ENCODE peak calls at places on chromosomes 4 and X, in five cellular contexts. One of them, this sample, is unnamed.
A peak's percentile ranks its signal among the peaks of the same experiment; 100 is the strongest.

GRCh38 chrX:67725471-67725870 is 181.7 kb downstream of the AR start:
- DNase-seq in thoracic aorta: no peak
- DNase-seq in esophagus squamous epithelium: no peak
- DNase-seq in MM.1S: no peak
- DNase-seq in breast epithelium: no peak
- DNase-seq in this sample: no peak

GRCh38 chr4:6338175-6338950 is 68.7 kb downstream of the WFS1 start:
- DNase-seq in thoracic aorta: no peak
- DNase-seq in esophagus squamous epithelium: no peak
- DNase-seq in MM.1S: peak; percentile 16
- DNase-seq in breast epithelium: no peak
- DNase-seq in this sample: no peak

GRCh38 chr4:163595590-163595989 is 101.1 kb downstream of the TMA16 start:
- DNase-seq in thoracic aorta: no peak
- DNase-seq in esophagus squamous epithelium: no peak
- DNase-seq in MM.1S: no peak
- DNase-seq in breast epithelium: no peak
- DNase-seq in this sample: no peak

GRCh38 chrX:137031517-137032377 is 2.0 kb downstream of the GPR101 start:
- DNase-seq in thoracic aorta: no peak
- DNase-seq in esophagus squamous epithelium: no peak
- DNase-seq in MM.1S: peak; percentile 36
- DNase-seq in breast epithelium: no peak
- DNase-seq in this sample: no peak

GRCh38 chr4:36322921-36323354 is 41.5 kb downstream of the DTHD1 start:
- DNase-seq in thoracic aorta: no peak
- DNase-seq in esophagus squamous epithelium: no peak
- DNase-seq in MM.1S: no peak
- DNase-seq in breast epithelium: no peak
- DNase-seq in this sample: no peak

GRCh38 chr4:100504086-100504874 is 13.5 kb downstream of the EMCN start:
- DNase-seq in thoracic aorta: no peak
- DNase-seq in esophagus squamous epithelium: no peak
- DNase-seq in MM.1S: no peak
- DNase-seq in breast epithelium: no peak
- DNase-seq in this sample: no peak

GRCh38 chr4:140645614-140646412 is 77.1 kb upstream of the UCP1 start:
- DNase-seq in thoracic aorta: no peak
- DNase-seq in esophagus squamous epithelium: no peak
- DNase-seq in MM.1S: no peak
- DNase-seq in breast epithelium: no peak
- DNase-seq in this sample: no peak

GRCh38 chrX:136189222-136189621 is 41.9 kb downstream of the FHL1 start:
- DNase-seq in thoracic aorta: no peak
- DNase-seq in esophagus squamous epithelium: no peak
- DNase-seq in MM.1S: no peak
- DNase-seq in breast epithelium: no peak
- DNase-seq in this sample: no peak

GRCh38 chr4:138671606-138672084 is 343.9 kb upstream of the NOCT start:
- DNase-seq in thoracic aorta: no peak
- DNase-seq in esophagus squamous epithelium: no peak
- DNase-seq in MM.1S: no peak
- DNase-seq in breast epithelium: no peak
- DNase-seq in this sample: no peak

GRCh38 chrX:122586831-122587230 is 597.2 kb upstream of the GRIA3 start:
- DNase-seq in thoracic aorta: no peak
- DNase-seq in esophagus squamous epithelium: no peak
- DNase-seq in MM.1S: no peak
- DNase-seq in breast epithelium: no peak
- DNase-seq in this sample: no peak

GRCh38 chrX:7088968-7089615 is 58.4 kb upstream of the STS start:
- DNase-seq in thoracic aorta: no peak
- DNase-seq in esophagus squamous epithelium: no peak
- DNase-seq in MM.1S: peak; percentile 27
- DNase-seq in breast epithelium: no peak
- DNase-seq in this sample: peak; percentile 25

GRCh38 chrX:132092439-132093065 is 35.3 kb downstream of the FRMD7 start:
- DNase-seq in thoracic aorta: peak; percentile 29
- DNase-seq in esophagus squamous epithelium: no peak
- DNase-seq in MM.1S: peak; percentile 56
- DNase-seq in breast epithelium: peak; percentile 45
- DNase-seq in this sample: peak; percentile 52

GRCh38 chr4:180999217-180999616 is 1244.0 kb upstream of the TENM3 start:
- DNase-seq in thoracic aorta: no peak
- DNase-seq in esophagus squamous epithelium: no peak
- DNase-seq in MM.1S: no peak
- DNase-seq in breast epithelium: no peak
- DNase-seq in this sample: no peak

GRCh38 chrX:39577976-39578962 is 519.5 kb downstream of the BCOR start:
- DNase-seq in thoracic aorta: no peak
- DNase-seq in esophagus squamous epithelium: no peak
- DNase-seq in MM.1S: peak; percentile 53
- DNase-seq in breast epithelium: no peak
- DNase-seq in this sample: no peak

GRCh38 chr4:128835498-128836222 is 26.2 kb downstream of the JADE1 start:
- DNase-seq in thoracic aorta: no peak
- DNase-seq in esophagus squamous epithelium: no peak
- DNase-seq in MM.1S: no peak
- DNase-seq in breast epithelium: no peak
- DNase-seq in this sample: no peak

GRCh38 chr4:127616898-127617297 is 15.9 kb upstream of the INTU start:
- DNase-seq in thoracic aorta: no peak
- DNase-seq in esophagus squamous epithelium: no peak
- DNase-seq in MM.1S: no peak
- DNase-seq in breast epithelium: no peak
- DNase-seq in this sample: no peak

GRCh38 chr4:153467154-153467896 is 1.2 kb downstream of the TMEM131L start:
- DNase-seq in thoracic aorta: no peak
- DNase-seq in esophagus squamous epithelium: peak; percentile 36
- DNase-seq in MM.1S: peak; percentile 95
- DNase-seq in breast epithelium: peak; percentile 65
- DNase-seq in this sample: peak; percentile 68

GRCh38 chr4:113358784-113359183 is 309.3 kb downstream of the ANK2 start:
- DNase-seq in thoracic aorta: no peak
- DNase-seq in esophagus squamous epithelium: no peak
- DNase-seq in MM.1S: no peak
- DNase-seq in breast epithelium: no peak
- DNase-seq in this sample: no peak

GRCh38 chr4:6548201-6548881 is 26.6 kb upstream of the MAN2B2 start:
- DNase-seq in thoracic aorta: no peak
- DNase-seq in esophagus squamous epithelium: no peak
- DNase-seq in MM.1S: no peak
- DNase-seq in breast epithelium: no peak
- DNase-seq in this sample: peak; percentile 69

GRCh38 chr4:26861434-26862186 is 969 bp downstream of the STIM2 start:
- DNase-seq in thoracic aorta: no peak
- DNase-seq in esophagus squamous epithelium: peak; percentile 28
- DNase-seq in MM.1S: peak; percentile 85
- DNase-seq in breast epithelium: peak; percentile 57
- DNase-seq in this sample: peak; percentile 56

GRCh38 chrX:63128509-63128908 is 222.6 kb downstream of the SPIN4 start:
- DNase-seq in thoracic aorta: no peak
- DNase-seq in esophagus squamous epithelium: no peak
- DNase-seq in MM.1S: peak; percentile 59
- DNase-seq in breast epithelium: no peak
- DNase-seq in this sample: peak; percentile 16

GRCh38 chr4:167906851-167907250 is 185.5 kb upstream of the ANXA10 start:
- DNase-seq in thoracic aorta: no peak
- DNase-seq in esophagus squamous epithelium: no peak
- DNase-seq in MM.1S: no peak
- DNase-seq in breast epithelium: no peak
- DNase-seq in this sample: no peak

GRCh38 chr4:157792716-157793115 is 380.1 kb downstream of the GASK1B start:
- DNase-seq in thoracic aorta: no peak
- DNase-seq in esophagus squamous epithelium: no peak
- DNase-seq in MM.1S: peak; percentile 59
- DNase-seq in breast epithelium: no peak
- DNase-seq in this sample: no peak

DNA sequence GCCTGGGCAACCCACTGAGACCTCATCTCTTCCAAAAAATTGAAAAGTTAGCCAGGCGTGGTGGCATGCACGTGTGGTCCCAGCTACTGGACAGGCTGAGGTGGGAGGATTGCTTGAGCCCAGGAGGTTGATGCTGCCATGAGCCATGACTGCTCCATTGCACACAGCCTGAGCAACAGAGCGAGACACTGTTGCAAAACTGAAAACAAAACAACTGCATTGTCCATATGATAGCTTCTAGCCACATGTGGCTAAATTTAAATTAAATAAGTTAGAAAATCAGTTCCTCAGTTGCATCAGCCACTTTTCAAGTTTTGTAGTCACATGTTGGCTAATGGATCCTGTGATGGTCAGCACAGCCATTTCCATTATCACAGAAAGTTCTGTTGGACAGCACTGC is 67.9 kb downstream of the GAB1 start:
- DNase-seq in thoracic aorta: no peak
- DNase-seq in esophagus squamous epithelium: no peak
- DNase-seq in MM.1S: peak; percentile 54
- DNase-seq in breast epithelium: no peak
- DNase-seq in this sample: no peak
- TF ChIP-seq CTCF in thoracic aorta: no peak
- TF ChIP-seq CTCF in esophagus squamous epithelium: no peak
- TF ChIP-seq CTCF in MM.1S: no peak
- TF ChIP-seq CTCF in breast epithelium: no peak
- TF ChIP-seq CTCF in this sample: no peak

GRCh38 chrX:107470971-107471370 is 21.5 kb downstream of the FRMPD3 start:
- DNase-seq in thoracic aorta: no peak
- DNase-seq in esophagus squamous epithelium: no peak
- DNase-seq in MM.1S: no peak
- DNase-seq in breast epithelium: no peak
- DNase-seq in this sample: no peak
- TF ChIP-seq CTCF in thoracic aorta: no peak
- TF ChIP-seq CTCF in esophagus squamous epithelium: no peak
- TF ChIP-seq CTCF in MM.1S: peak; percentile 4
- TF ChIP-seq CTCF in breast epithelium: no peak
- TF ChIP-seq CTCF in this sample: no peak

GRCh38 chr4:5142726-5143125 is 91.4 kb downstream of the STK32B start:
- DNase-seq in thoracic aorta: no peak
- DNase-seq in esophagus squamous epithelium: no peak
- DNase-seq in MM.1S: peak; percentile 24
- DNase-seq in breast epithelium: no peak
- DNase-seq in this sample: no peak
- TF ChIP-seq CTCF in thoracic aorta: peak; percentile 60
- TF ChIP-seq CTCF in esophagus squamous epithelium: peak; percentile 38
- TF ChIP-seq CTCF in MM.1S: peak; percentile 44
- TF ChIP-seq CTCF in breast epithelium: peak; percentile 21
- TF ChIP-seq CTCF in this sample: no peak

GRCh38 chrX:115018040-115018647 is 728 bp upstream of the IL13RA2 start:
- DNase-seq in thoracic aorta: no peak
- DNase-seq in esophagus squamous epithelium: no peak
- DNase-seq in MM.1S: peak; percentile 31
- DNase-seq in breast epithelium: no peak
- DNase-seq in this sample: peak; percentile 11
- TF ChIP-seq CTCF in thoracic aorta: no peak
- TF ChIP-seq CTCF in esophagus squamous epithelium: no peak
- TF ChIP-seq CTCF in MM.1S: peak; percentile 25
- TF ChIP-seq CTCF in breast epithelium: no peak
- TF ChIP-seq CTCF in this sample: peak; percentile 5

DNA sequence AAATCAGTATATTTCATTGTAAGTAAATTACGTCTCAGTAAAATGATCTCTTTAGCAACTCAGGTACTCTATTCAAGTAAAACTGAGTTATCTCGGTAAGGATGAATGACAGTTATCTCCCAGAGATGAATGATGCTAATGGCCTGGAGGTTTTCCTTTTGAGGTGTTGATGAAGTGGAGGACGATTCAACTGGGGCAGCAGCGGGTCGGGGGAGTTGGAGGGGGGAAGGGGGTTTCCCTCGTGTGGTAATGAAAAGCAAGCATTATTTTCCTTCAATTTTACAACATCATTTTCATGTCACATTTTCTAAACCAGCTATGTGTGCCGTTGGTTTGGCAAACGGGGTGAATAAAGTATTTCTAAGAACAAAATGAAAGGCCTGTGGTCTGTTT is 92.4 kb upstream of the ATXN3L start:
- DNase-seq in thoracic aorta: no peak
- DNase-seq in esophagus squamous epithelium: no peak
- DNase-seq in MM.1S: no peak
- DNase-seq in breast epithelium: no peak
- DNase-seq in this sample: no peak
- TF ChIP-seq CTCF in thoracic aorta: no peak
- TF ChIP-seq CTCF in esophagus squamous epithelium: no peak
- TF ChIP-seq CTCF in MM.1S: no peak
- TF ChIP-seq CTCF in breast epithelium: no peak
- TF ChIP-seq CTCF in this sample: no peak

DNA sequence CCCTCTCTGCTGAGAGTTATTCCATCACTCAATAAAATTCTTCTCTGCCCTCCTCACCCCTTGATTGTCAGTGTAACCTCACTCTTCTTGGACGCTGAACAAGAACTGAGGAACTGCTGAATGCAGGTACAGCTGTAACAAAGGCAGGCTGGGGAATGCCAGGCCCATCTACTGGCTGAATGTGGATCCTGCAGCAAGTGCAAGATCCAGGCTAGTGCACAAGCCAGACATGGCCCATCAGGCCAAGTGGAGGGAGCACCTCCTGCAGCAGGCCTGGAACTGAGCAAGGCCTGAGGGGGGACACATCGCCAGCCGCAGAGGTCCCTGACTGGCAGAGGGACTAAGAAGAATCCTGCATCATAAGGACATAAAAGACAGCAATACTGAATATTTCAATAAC is 411.8 kb upstream of the PCDH10 start:
- DNase-seq in thoracic aorta: no peak
- DNase-seq in esophagus squamous epithelium: no peak
- DNase-seq in MM.1S: no peak
- DNase-seq in breast epithelium: no peak
- DNase-seq in this sample: no peak
- TF ChIP-seq CTCF in thoracic aorta: no peak
- TF ChIP-seq CTCF in esophagus squamous epithelium: no peak
- TF ChIP-seq CTCF in MM.1S: no peak
- TF ChIP-seq CTCF in breast epithelium: no peak
- TF ChIP-seq CTCF in this sample: no peak

GRCh38 chrX:34343001-34343400 is 210.9 kb upstream of the FAM47A start:
- DNase-seq in thoracic aorta: no peak
- DNase-seq in esophagus squamous epithelium: no peak
- DNase-seq in MM.1S: no peak
- DNase-seq in breast epithelium: no peak
- DNase-seq in this sample: no peak

GRCh38 chrX:34341814-34342213 is 209.7 kb upstream of the FAM47A start:
- DNase-seq in thoracic aorta: no peak
- DNase-seq in esophagus squamous epithelium: no peak
- DNase-seq in MM.1S: no peak
- DNase-seq in breast epithelium: no peak
- DNase-seq in this sample: no peak

GRCh38 chrX:34338046-34338445 is 205.9 kb upstream of the FAM47A start:
- DNase-seq in thoracic aorta: no peak
- DNase-seq in esophagus squamous epithelium: no peak
- DNase-seq in MM.1S: no peak
- DNase-seq in breast epithelium: no peak
- DNase-seq in this sample: no peak

GRCh38 chrX:34341258-34341657 is 209.1 kb upstream of the FAM47A start:
- DNase-seq in thoracic aorta: no peak
- DNase-seq in esophagus squamous epithelium: no peak
- DNase-seq in MM.1S: no peak
- DNase-seq in breast epithelium: no peak
- DNase-seq in this sample: no peak
- TF ChIP-seq CTCF in thoracic aorta: no peak
- TF ChIP-seq CTCF in esophagus squamous epithelium: no peak
- TF ChIP-seq CTCF in MM.1S: no peak
- TF ChIP-seq CTCF in breast epithelium: no peak
- TF ChIP-seq CTCF in this sample: no peak